ENCODE peak calls at places on chromosome 5, in nine cellular contexts. D, A, O, F, V, Y, W, T and B are unnamed samples. For H3K36me3, the result is how much of the 10 kb centered on the place peaks cover.

GRCh38 chr5:119524461-119524860 is 72.2 kb downstream of the HSD17B4 start:
- DNase-seq in Y (no peak), A (no peak), T (no peak), F (no peak), V (peak), W (no peak), D (no peak), O (no peak), B (no peak)

GRCh38 chr5:107933326-107933725 is 262.6 kb upstream of the EFNA5 start:
- DNase-seq in F (no peak), T (no peak), D (no peak), V (no peak), A (no peak), W (no peak), O (no peak), Y (no peak), B (no peak)

GRCh38 chr5:135615171-135615570 is 36.4 kb upstream of the CXCL14 start:
- DNase-seq in T (peak), Y (no peak), O (no peak), A (no peak), V (no peak), W (no peak), F (no peak), D (no peak), B (no peak)

GRCh38 chr5:169404223-169404622 is 103.3 kb upstream of the SLIT3 start:
- DNase-seq in D (no peak), T (no peak), Y (no peak), V (no peak), F (no peak), W (no peak), O (no peak), A (no peak), B (no peak)

GRCh38 chr5:168941901-168942300 is 359.0 kb downstream of the SLIT3 start:
- DNase-seq in W (no peak), O (no peak), F (no peak), D (no peak), V (no peak), A (no peak), T (no peak), Y (no peak), B (no peak)

GRCh38 chr5:135600971-135601381 is 22.2 kb upstream of the CXCL14 start:
- DNase-seq in F (no peak), V (no peak), Y (no peak), T (peak), A (no peak), W (no peak), D (no peak), O (no peak), B (no peak)

GRCh38 chr5:157470616-157471015 is 10.6 kb downstream of the NIPAL4 start:
- DNase-seq in W (no peak), Y (no peak), A (no peak), F (no peak), O (no peak), V (no peak), T (no peak), D (no peak), B (no peak)

GRCh38 chr5:136030956-136031611 is 2.3 kb downstream of the TGFBI start:
- DNase-seq in T (no peak), F (no peak), Y (no peak), W (no peak), O (peak), A (no peak), D (no peak), V (no peak), B (no peak)

GRCh38 chr5:115602585-115603125 is 376 bp upstream of the TICAM2 start:
- DNase-seq in O (no peak), D (no peak), A (peak), F (no peak), Y (no peak), V (no peak), T (no peak), W (peak), B (peak)

GRCh38 chr5:3068401-3068800 is 316.9 kb upstream of the IRX2 start:
- DNase-seq in F (no peak), D (no peak), V (no peak), W (no peak), O (no peak), Y (no peak), A (no peak), T (no peak), B (no peak)

GRCh38 chr5:6399978-6400910 is 21.9 kb upstream of the MED10 start:
- DNase-seq in O (no peak), D (no peak), T (no peak), A (peak), F (peak), W (peak), V (no peak), Y (no peak), B (peak)

GRCh38 chr5:142110046-142110531 is 1.5 kb downstream of the NDFIP1 start:
- DNase-seq in A (peak), O (peak), D (no peak), W (peak), V (no peak), F (no peak), T (no peak), Y (peak), B (no peak)

GRCh38 chr5:2626572-2626971 is 124.9 kb downstream of the IRX2 start:
- DNase-seq in V (no peak), T (no peak), W (no peak), A (no peak), D (no peak), O (no peak), F (no peak), Y (no peak), B (no peak)

GRCh38 chr5:126394211-126394828 is 28.9 kb upstream of the GRAMD2B start:
- DNase-seq in F (no peak), V (no peak), Y (no peak), T (no peak), O (no peak), D (no peak), A (peak), W (no peak), B (peak)

GRCh38 chr5:142360607-142361120 is 35.8 kb upstream of the SPRY4 start:
- DNase-seq in V (peak), W (peak), F (no peak), A (peak), T (no peak), O (no peak), D (no peak), Y (no peak), B (peak)

GRCh38 chr5:10707198-10708187 is 53.5 kb downstream of the DAP start:
- DNase-seq in D (no peak), W (peak), T (no peak), F (no peak), A (peak), O (no peak), Y (no peak), V (no peak), B (no peak)

GRCh38 chr5:143955140-143955539 is 143.2 kb downstream of the HMHB1 start:
- DNase-seq in F (no peak), W (peak), T (no peak), A (no peak), Y (no peak), D (no peak), O (no peak), V (no peak), B (no peak)

GRCh38 chr5:58452566-58453258 is 7.2 kb downstream of the PLK2 start:
- DNase-seq in A (peak), F (no peak), V (no peak), D (no peak), T (no peak), O (no peak), W (no peak), Y (no peak), B (peak)

GRCh38 chr5:151315998-151316597 is 12.5 kb upstream of the SLC36A3 start:
- DNase-seq in O (peak), W (peak), D (peak), T (peak), F (no peak), V (peak), A (peak), Y (peak), B (peak)

GRCh38 chr5:11047625-11048024 is 286.6 kb upstream of the DAP start:
- DNase-seq in Y (no peak), V (no peak), D (no peak), F (no peak), A (no peak), T (no peak), W (no peak), O (no peak), B (no peak)

GRCh38 chr5:10498350-10498749 is 56.7 kb downstream of the ROPN1L start:
- DNase-seq in F (no peak), V (no peak), A (no peak), O (no peak), T (no peak), W (no peak), Y (no peak), D (no peak), B (no peak)

GRCh38 chr5:132849347-132849746 is 16.9 kb downstream of the GDF9 start:
- DNase-seq in T (no peak), O (no peak), F (no peak), D (no peak), Y (no peak), W (no peak), V (peak), A (no peak), B (no peak)

GRCh38 chr5:65816729-65817128 is 94.7 kb downstream of the NLN start:
- DNase-seq in T (no peak), D (no peak), A (no peak), W (no peak), Y (no peak), O (no peak), V (no peak), F (no peak), B (no peak)

GRCh38 chr5:148455055-148455675 is 71.4 kb downstream of the FBXO38 start:
- DNase-seq in T (no peak), D (no peak), F (peak), O (no peak), A (no peak), W (peak), Y (no peak), V (peak), B (peak)

GRCh38 chr5:149448831-149449714 is 70.0 kb upstream of the IL17B start:
- DNase-seq in Y (no peak), V (no peak), D (no peak), O (no peak), A (peak), W (no peak), F (no peak), T (no peak), B (no peak)

GRCh38 chr5:122877518-122877917 is 32.1 kb downstream of the SNX24 start:
- DNase-seq in D (no peak), W (no peak), F (no peak), O (no peak), A (no peak), Y (no peak), T (no peak), V (no peak), B (no peak)

GRCh38 chr5:167755420-167755819 is 536.0 kb upstream of the WWC1 start:
- DNase-seq in Y (no peak), T (no peak), O (no peak), W (no peak), D (no peak), A (no peak), V (no peak), F (no peak), B (no peak)

GRCh38 chr5:12845549-12846159 is 941.4 kb upstream of the CTNND2 start:
- DNase-seq in F (no peak), O (no peak), A (no peak), V (no peak), W (no peak), Y (no peak), T (no peak), D (no peak), B (no peak)

GRCh38 chr5:138668981-138669380 is 84.2 kb upstream of the CTNNA1 start:
- DNase-seq in V (no peak), A (no peak), F (no peak), W (peak), Y (no peak), T (peak), O (no peak), D (no peak), B (no peak)

GRCh38 chr5:60568646-60569045 is 131.3 kb downstream of the DEPDC1B start:
- DNase-seq in Y (no peak), F (no peak), T (no peak), D (no peak), O (no peak), A (no peak), V (no peak), W (no peak), B (no peak)

GRCh38 chr5:14547660-14548059 is 33.9 kb upstream of the OTULINL start:
- DNase-seq in W (no peak), D (no peak), Y (no peak), O (no peak), V (no peak), F (no peak), A (peak), T (no peak), B (no peak)

GRCh38 chr5:140238756-140239155 is 63.8 kb downstream of the CYSTM1 start:
- DNase-seq in V (no peak), O (no peak), W (no peak), Y (no peak), D (no peak), F (no peak), A (no peak), T (no peak), B (no peak)

GRCh38 chr5:139312075-139312474 is 18.5 kb downstream of the MATR3 start:
- DNase-seq in F (no peak), W (no peak), O (no peak), V (no peak), Y (no peak), T (no peak), D (no peak), A (no peak), B (no peak)

GRCh38 chr5:17896605-17897004 is 262.3 kb downstream of the TAF11L14 start:
- DNase-seq in V (peak), Y (no peak), A (no peak), T (no peak), O (no peak), F (no peak), W (no peak), D (no peak), B (peak)

GRCh38 chr5:168342985-168343384 is 51.5 kb downstream of the WWC1 start:
- DNase-seq in V (no peak), A (no peak), W (no peak), F (no peak), O (no peak), T (no peak), D (no peak), Y (no peak), B (no peak)

GRCh38 chr5:78530342-78531096 is 118.1 kb downstream of the LHFPL2 start:
- DNase-seq in A (peak), V (peak), D (no peak), O (no peak), F (no peak), Y (no peak), W (peak), T (no peak), B (peak)

GRCh38 chr5:78537406-78537805 is 111.2 kb downstream of the LHFPL2 start:
- DNase-seq in T (no peak), D (no peak), W (no peak), O (no peak), F (no peak), A (no peak), V (no peak), Y (no peak), B (no peak)

GRCh38 chr5:78534148-78535009 is 114.2 kb downstream of the LHFPL2 start:
- DNase-seq in Y (no peak), W (peak), F (no peak), T (no peak), D (peak), O (peak), V (no peak), A (no peak), B (no peak)

GRCh38 chr5:78536797-78537196 is 111.8 kb downstream of the LHFPL2 start:
- DNase-seq in V (no peak), W (no peak), D (no peak), O (no peak), A (no peak), T (no peak), F (no peak), Y (no peak), B (no peak)

DNA sequence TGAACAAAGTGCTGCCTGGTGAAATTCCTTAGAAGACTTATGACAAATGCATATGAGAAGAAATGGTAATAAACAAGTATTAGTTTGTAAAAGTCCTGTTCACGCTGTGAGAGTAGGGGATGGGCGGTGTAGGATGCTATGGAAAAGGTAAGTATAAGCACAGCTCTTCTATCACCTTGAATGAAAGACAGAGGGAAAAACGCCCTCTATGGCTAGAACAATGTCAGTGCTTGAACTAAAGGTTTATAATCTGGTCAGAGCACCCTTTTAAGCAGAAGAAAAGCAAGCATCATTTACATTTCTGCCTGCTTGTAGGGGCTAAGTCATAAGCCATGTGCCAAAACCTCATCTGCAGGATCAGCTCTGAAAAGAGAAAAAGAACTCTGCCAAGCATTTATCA is 115.2 kb downstream of the LHFPL2 start:
- DNase-seq in A (peak), D (no peak), Y (no peak), W (no peak), O (no peak), T (no peak), F (no peak), V (peak), B (peak)
- TF ChIP-seq CTCF in A (peak), D (peak), Y (no peak), W (peak), O (peak), T (no peak), F (peak), V (peak), B (peak)

GRCh38 chr5:76754765-76755164 is 38.8 kb downstream of the F2R start:
- DNase-seq in W (no peak), O (no peak), V (no peak), D (no peak), Y (no peak), A (no peak), F (no peak), T (peak), B (no peak)
- H3K4me3 ChIP-seq in W (no peak), O (no peak), V (no peak), D (no peak), Y (no peak), A (no peak), F (no peak), T (no peak), B (no peak)

GRCh38 chr5:159668556-159668955 is 247.7 kb upstream of the ADRA1B start:
- DNase-seq in D (no peak), A (no peak), W (no peak), Y (no peak), T (no peak), V (no peak), O (no peak), F (no peak), B (no peak)

GRCh38 chr5:159660401-159660800 is 255.9 kb upstream of the ADRA1B start:
- DNase-seq in F (no peak), T (no peak), W (no peak), V (peak), D (no peak), Y (no peak), O (no peak), A (peak), B (peak)

GRCh38 chr5:159669559-159669958 is 246.7 kb upstream of the ADRA1B start:
- DNase-seq in F (no peak), Y (no peak), O (no peak), T (no peak), A (no peak), W (no peak), D (no peak), V (no peak), B (peak)

GRCh38 chr5:159667286-159667685 is 249.0 kb upstream of the ADRA1B start:
- DNase-seq in D (no peak), T (no peak), W (no peak), O (no peak), F (peak), V (no peak), Y (no peak), A (no peak), B (no peak)

DNA sequence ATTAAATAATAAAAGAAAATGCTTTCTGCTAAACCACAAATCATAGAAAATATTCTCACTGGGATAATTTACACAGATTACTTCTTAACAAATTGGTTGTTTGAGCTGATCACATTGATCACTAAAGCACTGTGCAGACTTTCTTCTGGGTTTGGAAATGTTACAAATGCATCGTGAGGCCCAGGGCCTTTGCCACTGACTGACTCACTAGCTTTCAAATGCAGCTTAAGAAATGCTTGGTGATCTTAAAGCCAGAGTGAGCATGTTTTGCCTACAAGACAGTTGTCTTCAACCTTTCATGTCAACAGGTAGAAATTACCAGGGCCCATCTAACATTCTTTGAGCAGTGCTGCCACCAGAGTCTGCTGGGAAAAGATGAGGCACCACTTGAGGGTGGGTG is 252.3 kb upstream of the ADRA1B start:
- DNase-seq in W (no peak), A (no peak), D (no peak), O (no peak), V (no peak), Y (no peak), F (no peak), T (no peak), B (no peak)
- H3K36me3 ChIP-seq in W (under half), A (under half), D (under half), O (under half), V (under half), Y (under half), F (under half), T (under half), B (under half)

DNA sequence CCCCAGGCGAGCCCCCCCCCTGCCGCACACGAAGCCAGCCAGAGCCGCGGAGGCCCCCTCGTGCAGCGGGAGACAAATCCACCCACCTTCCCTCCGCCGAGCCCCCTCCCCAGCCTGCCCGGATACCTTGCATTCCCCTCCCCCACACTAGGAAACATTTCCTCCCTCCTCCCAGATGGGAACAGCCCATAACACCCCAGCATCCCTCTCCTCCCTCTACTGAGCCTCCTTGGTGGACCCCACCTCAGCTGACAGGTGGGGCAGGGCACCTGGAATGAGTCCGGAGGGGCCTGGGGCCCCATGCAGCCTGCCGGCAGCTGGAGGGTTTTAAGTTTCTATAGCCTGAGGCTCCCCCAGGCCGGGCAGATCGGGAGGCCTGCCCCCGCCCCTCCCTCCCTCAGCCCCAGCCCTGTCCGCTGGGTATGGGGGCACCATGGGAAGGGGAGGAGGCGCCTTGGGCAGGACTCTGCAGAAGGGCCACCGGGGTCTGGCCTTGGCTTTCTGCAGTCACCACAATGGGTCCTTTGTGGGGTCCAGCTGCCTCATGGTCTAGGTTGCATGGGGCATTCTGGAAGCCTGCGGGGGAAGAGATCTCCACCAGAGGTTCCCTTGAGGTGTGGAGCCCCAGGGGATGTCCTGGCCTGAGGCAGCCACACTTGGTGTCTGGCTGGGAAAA is 657 bp downstream of the ERGIC1 start:
- DNase-seq in F (no peak), D (no peak), V (peak), A (no peak), W (no peak), O (no peak), T (peak), Y (no peak), B (no peak)
- TF ChIP-seq CTCF in F (no peak), D (no peak), V (no peak), A (no peak), W (no peak), O (no peak), T (no peak), Y (no peak), B (no peak)